ENCODE peak calls at places on chromosomes 3 and 15, in ten cellular contexts. U is NCI-H1092; H is GM23338; I is stimulated activated CD4-positive, alpha-beta T cell treated with anti-CD3 and anti-CD28 coated beads, TNF-alpha, amount 100 ng/mL, for 4 hours; V is CD4-positive, alpha-beta memory T cell; W is stimulated activated CD8-positive, alpha-beta memory T cell treated with anti-CD3 and anti-CD28 coated beads, Interleukin-4, amount 100 ng/mL, for 24 hours; K is pancreas; F is fibroblast of the aortic adventitia; C is activated CD4-positive, alpha-beta T cell treated with anti-CD3 and anti-CD28 coated beads, Interleukin-2, amount 10 ng/mL, durations not matched to agents 24 days and 14 days; E is NCI-H1417. S is an unnamed sample.

GRCh38 chr15:55734641-55735040 is 8.3 kb downstream of the PRTG start:
- DNase-seq in C (no peak), V (no peak), H (no peak), F (no peak), I (no peak), U (no peak), E (no peak), K (no peak), W (no peak), S (no peak)

GRCh38 chr3:159711560-159712333 is 276.9 kb upstream of the IL12A start:
- DNase-seq in E (no peak), V (no peak), U (no peak), C (no peak), F (peak; percentile 94), H (no peak), K (no peak), I (no peak), W (no peak), S (peak; percentile 91)

GRCh38 chr3:105906834-105907233 is 38.0 kb upstream of the CBLB start:
- DNase-seq in I (no peak), C (no peak), K (no peak), E (peak; percentile 7), U (no peak), F (peak; percentile 96), W (no peak), V (no peak), H (no peak), S (peak; percentile 86)

GRCh38 chr3:184145120-184145524 is 10.0 kb downstream of the EIF2B5 start:
- DNase-seq in H (peak; percentile 80), C (peak; percentile 69), W (no peak), F (peak; percentile 76), I (no peak), E (peak; percentile 79), V (no peak), K (no peak), U (no peak), S (peak; percentile 61)

GRCh38 chr15:39942101-39942752 is 8.3 kb downstream of the EIF2AK4 start:
- DNase-seq in V (no peak), E (no peak), C (no peak), W (no peak), H (peak; percentile 62), U (no peak), F (peak; percentile 64), I (no peak), K (no peak), S (peak; percentile 77)

GRCh38 chr15:68420186-68420684 is 11.7 kb downstream of the ITGA11 start:
- DNase-seq in K (no peak), I (no peak), V (no peak), H (peak; percentile 24), U (no peak), E (peak; percentile 76), C (no peak), F (no peak), W (no peak), S (no peak)

GRCh38 chr15:40150163-40150925 is 10.5 kb upstream of the BUB1B start:
- DNase-seq in K (peak; percentile 65), V (no peak), U (peak; percentile 52), F (peak; percentile 60), H (no peak), W (no peak), E (peak; percentile 80), C (no peak), I (no peak), S (peak; percentile 48)

GRCh38 chr15:68416158-68416535 is 15.8 kb downstream of the ITGA11 start:
- DNase-seq in I (no peak), K (no peak), F (no peak), E (no peak), U (no peak), C (no peak), H (no peak), W (no peak), V (no peak), S (no peak)

GRCh38 chr3:70519005-70519404 is 206.6 kb upstream of the MDFIC2 start:
- DNase-seq in K (no peak), H (no peak), I (no peak), V (no peak), U (no peak), C (no peak), W (no peak), E (no peak), F (no peak), S (no peak)

GRCh38 chr3:101950985-101951733 is 101.8 kb downstream of the NFKBIZ start:
- DNase-seq in E (no peak), H (no peak), C (no peak), F (no peak), U (no peak), I (no peak), V (no peak), K (no peak), W (no peak), S (no peak)

GRCh38 chr3:127385540-127385870 is 97.7 kb upstream of the PRR20G start:
- DNase-seq in E (no peak), F (no peak), W (no peak), H (no peak), K (no peak), C (no peak), U (no peak), V (no peak), I (no peak), S (no peak)

GRCh38 chr3:41418961-41419691 is 219.8 kb downstream of the CTNNB1 start:
- DNase-seq in U (no peak), F (peak; percentile 24), V (no peak), I (no peak), H (peak; percentile 38), E (no peak), C (peak; percentile 76), W (no peak), K (no peak), S (peak; percentile 45)

GRCh38 chr15:61084502-61084901 is 144.6 kb downstream of the RORA start:
- DNase-seq in W (no peak), U (no peak), E (no peak), I (no peak), K (no peak), C (no peak), H (no peak), F (no peak), V (no peak), S (no peak)

GRCh38 chr3:134251731-134252391 is 1.2 kb upstream of the RYK start:
- DNase-seq in K (no peak), E (no peak), V (no peak), W (no peak), H (peak; percentile 43), U (no peak), F (no peak), I (no peak), C (no peak), S (no peak)

S was measured in IMR-90.